ENCODE peak calls at places on chromosomes 3 and 15, in four cellular contexts. D, W, L and I are unnamed samples.

GRCh38 chr3:106560451-106560966 is 691.7 kb upstream of the CBLB start:
- DNase-seq in D (no peak), W (peak), L (no peak), I (no peak)

GRCh38 chr3:181279239-181279565 is 289.7 kb upstream of the DNAJC19 start:
- DNase-seq in D (no peak), L (no peak), W (no peak), I (no peak)

GRCh38 chr15:91985297-91985696 is 131.8 kb downstream of the SLCO3A1 start:
- DNase-seq in W (no peak), D (no peak), L (no peak), I (no peak)

GRCh38 chr3:44077267-44077666 is 164.4 kb upstream of the TOPAZ1 start:
- DNase-seq in L (no peak), W (no peak), D (no peak), I (no peak)

GRCh38 chr3:36933540-36934296 is 11.1 kb downstream of the TRANK1 start:
- DNase-seq in W (no peak), D (no peak), L (no peak), I (no peak)

GRCh38 chr3:49133226-49133951 is 539 bp upstream of the LAMB2 start:
- DNase-seq in L (peak), D (peak), W (peak), I (peak)

GRCh38 chr3:139297588-139298311 is 46.1 kb upstream of the MRPS22 start:
- DNase-seq in L (no peak), D (no peak), W (no peak), I (no peak)

GRCh38 chr3:123522666-123523412 is 62.0 kb downstream of the HACD2 start:
- DNase-seq in W (no peak), L (no peak), D (no peak), I (peak)

GRCh38 chr3:18562364-18563154 is 137.4 kb upstream of the SATB1 start:
- DNase-seq in L (no peak), D (no peak), W (no peak), I (no peak)

GRCh38 chr3:190644035-190644434 is 130.2 kb downstream of the IL1RAP start:
- DNase-seq in W (no peak), L (no peak), D (no peak), I (no peak)

GRCh38 chr15:28191832-28192231 is 92.7 kb upstream of the OCA2 start:
- DNase-seq in L (peak), W (peak), D (peak), I (no peak)

GRCh38 chr3:906739-907138 is 186.1 kb upstream of the CNTN6 start:
- DNase-seq in D (no peak), W (no peak), L (no peak), I (no peak)

GRCh38 chr3:905217-905616 is 187.6 kb upstream of the CNTN6 start:
- DNase-seq in L (no peak), W (no peak), D (no peak), I (no peak)

GRCh38 chr3:908839-909238 is 184.0 kb upstream of the CNTN6 start:
- DNase-seq in L (no peak), D (no peak), W (no peak), I (no peak)
- TF ChIP-seq CTCF in L (no peak), D (no peak), W (no peak), I (no peak)

DNA sequence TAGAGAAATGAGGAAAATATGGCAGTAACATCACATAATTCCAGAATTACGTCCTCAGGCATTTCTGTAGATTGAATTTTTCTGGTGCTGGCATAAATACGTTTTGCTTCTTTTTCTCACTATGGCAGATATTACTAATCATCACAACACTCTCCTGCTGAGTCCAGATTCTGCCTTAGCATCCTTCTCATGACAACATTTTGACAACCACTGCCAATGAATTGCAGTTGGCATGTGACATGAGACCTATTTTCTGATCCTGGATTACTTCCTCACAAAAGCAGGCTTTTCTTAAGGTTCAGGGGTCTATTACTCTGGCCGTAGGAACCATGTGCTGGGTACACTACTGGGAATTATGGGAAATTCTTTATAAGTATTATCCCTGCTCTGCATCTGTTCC is 22.5 kb upstream of the ARL6 start:
- DNase-seq in W (no peak), L (no peak), D (no peak), I (no peak)
- TF ChIP-seq EP300 in W (no peak), L (no peak), D (no peak), I (no peak)

GRCh38 chr15:69026355-69026754 is 11.9 kb downstream of the NOX5 start:
- DNase-seq in D (no peak), L (no peak), W (no peak), I (no peak)

GRCh38 chr15:69017978-69018377 is 3.5 kb downstream of the NOX5 start:
- DNase-seq in L (no peak), W (no peak), D (no peak), I (no peak)

GRCh38 chr15:69018951-69019350 is 4.5 kb downstream of the NOX5 start:
- DNase-seq in D (no peak), W (no peak), L (no peak), I (no peak)

GRCh38 chr15:69025320-69025719 is 10.8 kb downstream of the NOX5 start:
- DNase-seq in W (no peak), L (no peak), D (no peak), I (no peak)

GRCh38 chr15:69021895-69022294 is 7.4 kb downstream of the NOX5 start:
- DNase-seq in W (no peak), L (no peak), D (no peak), I (no peak)
- TF ChIP-seq POLR2A in W (no peak), L (no peak), D (no peak), I (no peak)

DNA sequence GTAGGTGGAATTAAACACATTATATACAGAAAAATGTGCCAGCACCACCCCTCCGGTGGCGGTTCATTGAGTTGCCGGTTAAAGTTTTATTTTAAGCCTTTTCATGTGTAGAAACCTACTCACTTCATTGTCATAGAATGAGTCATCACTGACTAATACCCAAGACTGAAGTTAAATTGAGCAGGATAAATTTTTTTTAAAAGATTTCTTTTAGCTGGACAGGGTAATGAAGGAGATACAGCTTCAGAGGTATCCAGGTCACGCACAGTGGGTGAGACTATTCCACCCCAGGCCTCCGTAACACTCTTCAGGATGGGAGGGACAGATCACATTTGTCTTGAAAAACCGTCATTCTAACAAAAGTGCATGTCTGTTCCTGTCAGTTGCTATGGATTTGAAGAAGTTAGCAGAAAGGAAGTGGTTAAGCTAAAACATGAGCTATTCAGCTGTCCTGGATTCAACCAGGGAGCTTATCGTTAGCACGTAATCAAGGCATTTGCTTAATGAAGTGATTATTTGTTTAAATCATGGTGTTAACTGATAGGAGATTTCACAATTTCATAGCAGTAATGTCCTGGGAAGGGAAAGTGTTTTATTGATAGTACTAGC is 23.3 kb downstream of the WHAMM start:
- DNase-seq in D (no peak), L (no peak), W (peak), I (peak)
- TF ChIP-seq CTCF in D (no peak), L (no peak), W (no peak), I (no peak)

GRCh38 chr3:188270423-188270972 is 116.5 kb downstream of the LPP start:
- DNase-seq in D (no peak), W (peak), L (no peak), I (no peak)
- TF ChIP-seq EP300 in D (peak), W (no peak), L (peak), I (peak)

DNA sequence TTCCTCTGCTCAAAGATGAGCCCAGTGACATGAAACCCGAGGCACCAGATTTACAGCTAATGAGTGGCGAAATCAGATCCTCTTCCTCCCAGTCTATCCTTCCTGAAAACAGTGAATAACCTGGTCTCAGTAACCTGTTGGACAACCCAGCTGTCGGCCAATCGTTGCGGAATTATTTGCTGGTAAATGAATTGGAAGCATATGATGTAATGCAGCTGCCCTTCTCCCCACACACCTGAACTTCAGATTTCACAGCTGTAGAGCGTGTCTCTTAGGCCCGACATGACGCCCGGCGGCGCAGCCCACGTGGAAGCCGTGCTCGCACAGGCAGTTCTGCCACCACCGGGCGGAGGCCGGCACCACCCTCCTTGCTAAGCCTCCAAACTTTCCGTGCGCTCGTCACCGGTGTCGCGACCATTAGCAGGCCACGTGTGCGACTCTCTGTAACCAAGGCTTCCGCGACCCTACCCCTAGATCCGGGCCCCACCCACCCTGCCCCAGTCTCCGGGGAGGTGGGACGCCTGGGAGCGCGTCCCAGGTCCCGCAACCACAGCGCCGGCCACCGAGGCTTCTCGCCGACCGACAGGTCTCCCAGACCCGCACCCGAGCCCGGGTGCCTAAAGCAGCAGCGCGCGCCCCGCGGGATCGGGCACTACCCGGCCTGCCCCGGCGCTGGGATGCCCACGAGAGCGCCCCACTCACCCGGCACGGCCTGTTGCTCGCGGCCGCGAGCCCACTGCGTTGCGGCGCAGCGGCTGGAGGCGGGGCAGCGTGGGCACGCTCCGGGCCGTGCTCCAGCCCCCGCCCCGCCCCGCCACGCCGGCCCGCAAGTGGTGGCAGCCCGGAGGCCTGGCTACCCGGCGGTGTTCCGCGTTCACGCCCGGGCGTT is at the start of gene RIOX2:
- DNase-seq in L (peak), D (peak), W (peak), I (peak)
- TF ChIP-seq POLR2A in L (no peak), D (peak), W (peak), I (peak)

DNA sequence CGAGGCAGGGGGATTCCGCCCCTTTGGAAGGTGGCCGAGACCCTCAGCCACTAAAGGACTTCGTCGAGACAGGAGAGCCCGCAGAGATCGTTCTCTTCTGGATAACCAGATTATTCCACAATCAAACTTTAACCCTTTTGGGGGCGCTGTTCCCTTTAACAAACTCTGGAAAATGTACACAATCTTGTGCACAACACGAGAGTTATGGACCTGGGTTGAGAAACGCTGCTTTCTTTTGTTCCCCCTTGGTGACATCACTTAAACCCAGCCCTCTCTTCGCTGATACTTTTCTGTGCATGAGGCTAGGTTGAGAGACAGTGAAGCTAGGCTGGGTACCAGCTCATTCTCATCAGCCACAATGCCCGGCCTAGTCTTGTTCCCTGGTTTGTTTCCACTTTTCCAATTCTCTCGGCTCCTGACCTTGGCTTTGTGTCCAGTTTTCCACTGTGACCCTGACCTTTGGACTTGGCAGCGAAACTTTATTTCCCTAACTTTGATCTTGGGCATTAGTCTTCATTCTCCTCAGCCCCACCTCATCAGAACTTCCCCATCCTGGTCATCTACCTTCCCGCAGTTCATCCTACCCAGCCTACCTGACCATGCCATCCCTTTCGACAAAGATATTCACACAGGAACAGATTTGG is 797 bp upstream of the ADPGK start:
- DNase-seq in L (no peak), D (peak), W (peak), I (peak)
- TF ChIP-seq CTCF in L (peak), D (peak), W (peak), I (peak)

GRCh38 chr3:70554170-70554569 is 241.7 kb upstream of the MDFIC2 start:
- DNase-seq in D (no peak), L (no peak), W (no peak), I (no peak)

GRCh38 chr3:70550723-70551319 is 238.4 kb upstream of the MDFIC2 start:
- DNase-seq in L (peak), W (peak), D (peak), I (peak)

GRCh38 chr3:70561796-70562195 is 249.4 kb upstream of the MDFIC2 start:
- DNase-seq in W (no peak), D (no peak), L (no peak), I (no peak)

GRCh38 chr3:70558955-70559354 is 246.5 kb upstream of the MDFIC2 start:
- DNase-seq in L (no peak), W (no peak), D (no peak), I (no peak)

DNA sequence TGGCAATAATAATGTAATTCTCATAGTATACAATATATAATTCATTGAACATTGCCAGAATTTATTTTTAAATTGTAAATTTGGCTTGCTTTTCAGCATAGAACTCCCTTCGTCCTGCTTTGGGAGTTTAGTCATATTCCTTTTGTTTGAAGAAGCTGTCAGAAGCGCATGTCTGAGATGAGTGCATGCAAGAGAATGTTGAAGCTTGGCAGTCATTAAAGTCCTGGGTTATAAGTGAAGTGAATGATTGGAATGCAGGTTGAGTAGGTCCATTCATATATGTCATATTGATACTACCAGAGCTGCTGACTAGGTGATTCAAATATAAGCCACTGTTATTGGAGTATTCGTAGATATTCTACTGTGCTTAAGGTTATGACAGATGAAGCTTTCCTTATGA is 243.6 kb upstream of the MDFIC2 start:
- DNase-seq in L (no peak), W (no peak), D (no peak), I (no peak)
- TF ChIP-seq EP300 in L (no peak), W (no peak), D (no peak), I (no peak)